ENCODE peak calls at places on chromosome 22, in eight cellular contexts. Y is GM23338, L is kidney, P is HL-60, Z is cardiac muscle cell, V is Peyer's patch, T is kidney epithelial cell, D is stomach. E is an unnamed sample.

GRCh38 chr22:22213231-22213630 is 31.4 kb upstream of the VPREB1 start:
- DNase-seq in Y (no peak), V (no peak), Z (no peak), L (no peak), T (no peak), D (no peak), P (no peak), E (no peak)

GRCh38 chr22:36447634-36448033 is 33.8 kb downstream of the TXN2 start:
- DNase-seq in Y (no peak), P (no peak), L (no peak), T (no peak), V (no peak), Z (no peak), D (no peak), E (no peak)

GRCh38 chr22:24093855-24094254 is 82.8 kb downstream of the CABIN1 start:
- DNase-seq in L (peak), P (no peak), Z (no peak), D (no peak), V (peak), T (no peak), Y (peak), E (no peak)

GRCh38 chr22:44102121-44102520 is 78.0 kb downstream of the PARVB start:
- DNase-seq in Z (no peak), V (no peak), L (peak), D (no peak), T (no peak), Y (no peak), P (no peak), E (no peak)

GRCh38 chr22:42581762-42582716 is 28.3 kb downstream of the SERHL2 start:
- DNase-seq in Z (peak), P (peak), V (peak), D (peak), Y (peak), T (no peak), L (peak), E (no peak)

GRCh38 chr22:47933891-47934290 is 1171.4 kb downstream of the TBC1D22A start:
- DNase-seq in D (no peak), V (no peak), P (no peak), T (no peak), Y (no peak), Z (no peak), L (no peak), E (no peak)

GRCh38 chr22:49503896-49504521 is 323.7 kb downstream of the BRD1 start:
- DNase-seq in P (no peak), Z (no peak), D (peak), V (peak), T (no peak), L (no peak), Y (no peak), E (no peak)

GRCh38 chr22:45179276-45180049 is 15.7 kb downstream of the NUP50 start:
- DNase-seq in P (no peak), T (no peak), L (no peak), V (no peak), D (no peak), Y (no peak), Z (no peak), E (no peak)

GRCh38 chr22:19717181-19717580 is 2.9 kb downstream of the SEPTIN5 start:
- DNase-seq in V (no peak), D (no peak), T (no peak), P (no peak), Z (no peak), Y (no peak), L (no peak), E (no peak)

GRCh38 chr22:31872209-31872608 is 72.1 kb upstream of the YWHAH start:
- DNase-seq in T (no peak), V (no peak), Y (peak), P (no peak), Z (peak), D (peak), L (no peak), E (no peak)
- TF ChIP-seq CTCF in T (no peak), V (peak), Y (peak), P (no peak), Z (peak), D (peak), L (no peak), E (no peak)

GRCh38 chr22:39252461-39253391 is 7.9 kb upstream of the PDGFB start:
- DNase-seq in T (no peak), D (no peak), L (no peak), Y (peak), Z (no peak), P (no peak), V (no peak), E (no peak)

GRCh38 chr22:39250131-39250530 is 5.3 kb upstream of the PDGFB start:
- DNase-seq in D (no peak), Z (no peak), P (no peak), V (no peak), T (no peak), Y (no peak), L (no peak), E (no peak)

GRCh38 chr22:39253427-39254070 is 8.8 kb upstream of the PDGFB start:
- DNase-seq in L (peak), V (no peak), Y (peak), T (peak), P (peak), Z (peak), D (peak), E (peak)

GRCh38 chr22:39250838-39251237 is 6.1 kb upstream of the PDGFB start:
- DNase-seq in Y (peak), D (no peak), Z (no peak), V (no peak), T (no peak), L (no peak), P (no peak), E (no peak)

DNA sequence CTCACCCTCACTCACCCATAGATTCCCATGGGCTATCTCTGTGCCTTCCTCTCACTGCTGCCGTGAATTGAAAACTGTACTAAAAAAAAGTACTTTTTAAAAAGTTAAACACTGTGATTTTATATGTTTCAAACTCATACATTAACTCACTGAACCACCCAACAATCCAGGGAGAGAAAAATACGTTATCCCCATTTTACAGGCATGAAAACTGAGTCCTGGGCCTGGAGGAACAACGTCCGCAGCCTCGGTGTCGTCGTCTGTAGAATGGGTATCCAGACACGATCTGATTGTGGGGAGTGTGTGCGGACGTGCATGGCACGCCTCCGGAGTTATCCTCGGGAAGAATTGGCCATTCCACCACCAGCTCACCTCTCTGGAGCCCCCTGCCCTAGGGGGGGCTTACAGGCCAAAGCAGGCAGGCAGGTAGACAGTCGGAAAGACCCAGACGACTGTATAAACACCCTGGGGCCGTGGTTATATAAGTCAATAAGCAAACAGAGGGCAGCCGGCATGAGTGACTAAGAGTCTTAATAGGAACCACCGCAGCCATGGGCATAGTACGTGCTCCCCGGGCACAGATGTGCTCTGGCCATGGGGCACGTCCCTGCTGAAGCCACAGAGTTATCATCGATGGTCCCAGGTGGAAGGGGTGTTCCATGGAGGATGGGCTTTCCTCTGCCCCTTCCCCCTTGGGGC is 7.1 kb upstream of the PDGFB start:
- DNase-seq in Y (no peak), D (peak), L (no peak), P (no peak), Z (no peak), V (no peak), T (no peak), E (no peak)
- H3K4me3 ChIP-seq in Y (no peak), D (no peak), L (no peak), P (no peak), Z (no peak), V (no peak), T (no peak), E (no peak)

GRCh38 chr22:46827781-46828180 is 65.3 kb downstream of the TBC1D22A start:
- DNase-seq in V (no peak), D (no peak), T (no peak), Z (no peak), L (no peak), Y (no peak), P (no peak), E (no peak)
- TF ChIP-seq CTCF in V (no peak), D (no peak), T (no peak), Z (no peak), L (no peak), Y (no peak), P (no peak), E (peak)

GRCh38 chr22:50513175-50513574 is 5.2 kb downstream of the NCAPH2 start:
- DNase-seq in P (no peak), V (no peak), L (no peak), Z (no peak), T (no peak), D (no peak), Y (no peak), E (no peak)
- H3K4me3 ChIP-seq in P (no peak), V (no peak), L (no peak), Z (no peak), T (no peak), D (no peak), Y (no peak), E (no peak)

GRCh38 chr22:40081662-40082061 is 86.9 kb downstream of the FAM83F start:
- DNase-seq in T (no peak), Y (no peak), P (no peak), Z (no peak), L (no peak), D (no peak), V (no peak), E (no peak)

GRCh38 chr22:40082184-40082583 is 87.4 kb downstream of the FAM83F start:
- DNase-seq in T (no peak), Y (no peak), P (no peak), D (no peak), Z (no peak), L (no peak), V (no peak), E (no peak)

GRCh38 chr22:40088818-40089217 is 88.9 kb upstream of the TNRC6B start:
- DNase-seq in Z (no peak), L (no peak), P (no peak), V (no peak), T (no peak), Y (no peak), D (no peak), E (no peak)

GRCh38 chr22:40084246-40084645 is 89.5 kb downstream of the FAM83F start:
- DNase-seq in P (no peak), L (no peak), D (no peak), Z (no peak), Y (no peak), T (no peak), V (no peak), E (no peak)

DNA sequence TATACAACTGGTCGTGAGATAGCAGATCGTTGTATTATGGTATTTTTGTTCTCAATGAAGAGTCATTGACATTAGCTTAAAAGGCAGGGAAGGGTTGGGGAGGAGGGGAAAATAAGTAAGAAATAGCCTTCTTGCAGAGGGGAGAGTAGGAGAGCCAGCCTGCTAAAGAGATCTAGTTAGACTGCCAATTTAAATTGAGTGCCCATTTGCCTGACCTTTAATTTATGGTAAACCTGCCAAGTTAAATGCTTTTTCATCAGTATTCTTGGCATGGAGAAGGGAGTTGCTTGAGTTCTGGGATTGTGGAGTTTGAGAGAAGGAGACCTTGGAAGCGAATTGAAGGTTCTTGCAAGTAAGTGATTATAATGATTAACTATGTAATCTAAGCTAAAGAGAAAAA is 89.0 kb downstream of the FAM83F start:
- DNase-seq in D (no peak), P (no peak), Z (no peak), V (no peak), Y (no peak), T (no peak), L (no peak), E (no peak)
- TF ChIP-seq CTCF in D (no peak), P (no peak), Z (no peak), V (no peak), Y (no peak), T (no peak), L (no peak), E (no peak)